ENCODE peak calls at places on chromosomes 2 and 18, in six cellular contexts. N is A549; O is esophagus muscularis mucosa; A is CD8-positive, alpha-beta T cell; Q is lung; G is PC-3. M is an unnamed sample.
A peak's percentile ranks its signal among the peaks of the same experiment; 100 is the strongest.

GRCh38 chr2:234806818-234807217 is 145.0 kb upstream of the SH3BP4 start:
- DNase-seq in N (no peak), O (no peak), A (no peak), Q (no peak), G (no peak), M (no peak)

GRCh38 chr2:10151462-10151861 is 28.9 kb downstream of the RRM2 start:
- DNase-seq in N (no peak), O (no peak), A (no peak), Q (no peak), G (no peak), M (no peak)

GRCh38 chr18:9109523-9109922 is 7.0 kb downstream of the NDUFV2 start:
- DNase-seq in N (no peak), O (no peak), A (no peak), Q (no peak), G (no peak), M (peak; percentile 68)

GRCh38 chr2:177261115-177261779 is 3.3 kb downstream of the NFE2L2 start:
- DNase-seq in N (no peak), O (no peak), A (no peak), Q (no peak), G (no peak), M (no peak)

GRCh38 chr2:235495373-235496238 is 1.8 kb downstream of the AGAP1 start:
- DNase-seq in N (no peak), O (no peak), A (no peak), Q (no peak), G (peak; percentile 38), M (peak; percentile 10)

GRCh38 chr2:227853204-227853629 is 18.2 kb upstream of the DAW1 start:
- DNase-seq in N (peak; percentile 44), O (no peak), A (no peak), Q (peak; percentile 61), G (peak; percentile 85), M (peak; percentile 97)

GRCh38 chr2:3319745-3320566 is 57.7 kb downstream of the EIPR1 start:
- DNase-seq in N (no peak), O (no peak), A (no peak), Q (no peak), G (no peak), M (no peak)

GRCh38 chr2:55033076-55033742 is 17.0 kb downstream of the RTN4 start:
- DNase-seq in N (no peak), O (no peak), A (no peak), Q (no peak), G (no peak), M (no peak)

GRCh38 chr18:79937103-79937860 is 14.2 kb downstream of the SLC66A2 start:
- DNase-seq in N (no peak), O (no peak), A (no peak), Q (no peak), G (no peak), M (no peak)

GRCh38 chr2:232488097-232488711 is 570 bp upstream of the ECEL1 start:
- DNase-seq in N (no peak), O (no peak), A (no peak), Q (no peak), G (no peak), M (no peak)

GRCh38 chr18:67514901-67515540 is 1.5 kb downstream of the DSEL start:
- DNase-seq in N (no peak), O (no peak), A (no peak), Q (no peak), G (peak; percentile 38), M (peak; percentile 38)

GRCh38 chr2:239196474-239197021 is 204.3 kb downstream of the HDAC4 start:
- DNase-seq in N (no peak), O (no peak), A (no peak), Q (no peak), G (no peak), M (no peak)

GRCh38 chr2:132519566-132519965 is 103.0 kb downstream of the GPR39 start:
- DNase-seq in N (no peak), O (peak; percentile 70), A (no peak), Q (no peak), G (no peak), M (no peak)

GRCh38 chr2:141331127-141331526 is 799.7 kb downstream of the LRP1B start:
- DNase-seq in N (peak; percentile 69), O (no peak), A (no peak), Q (no peak), G (peak; percentile 78), M (peak; percentile 91)

GRCh38 chr2:52178845-52179244 is 1146.9 kb upstream of the NRXN1 start:
- DNase-seq in N (no peak), O (no peak), A (no peak), Q (no peak), G (peak; percentile 64), M (no peak)

GRCh38 chr2:99472327-99472960 is 17.4 kb downstream of the REV1 start:
- DNase-seq in N (no peak), O (no peak), A (no peak), Q (no peak), G (peak; percentile 70), M (no peak)

GRCh38 chr18:12659904-12660605 is 2.1 kb upstream of the SPIRE1 start:
- DNase-seq in N (peak; percentile 61), O (no peak), A (peak; percentile 31), Q (no peak), G (peak; percentile 85), M (peak; percentile 75)

GRCh38 chr2:150566289-150566688 is 78.8 kb upstream of the RND3 start:
- DNase-seq in N (no peak), O (no peak), A (no peak), Q (no peak), G (no peak), M (no peak)

GRCh38 chr2:10817413-10817812 is 4.8 kb upstream of the PDIA6 start:
- DNase-seq in N (no peak), O (no peak), A (no peak), Q (no peak), G (peak; percentile 51), M (no peak)

GRCh38 chr2:127423476-127423840 is 5.2 kb downstream of the PROC start:
- DNase-seq in N (no peak), O (no peak), A (no peak), Q (peak; percentile 27), G (peak; percentile 30), M (no peak)

GRCh38 chr18:10152475-10152874 is 238.7 kb downstream of the VAPA start:
- DNase-seq in N (no peak), O (peak; percentile 55), A (no peak), Q (no peak), G (no peak), M (no peak)

GRCh38 chr18:40413160-40413559 is 1541.9 kb upstream of the PIK3C3 start:
- DNase-seq in N (peak; percentile 0), O (no peak), A (no peak), Q (no peak), G (peak; percentile 48), M (peak; percentile 37)

GRCh38 chr2:119197529-119198266 is 25.9 kb upstream of the STEAP3 start:
- DNase-seq in N (no peak), O (no peak), A (no peak), Q (no peak), G (no peak), M (no peak)

DNA sequence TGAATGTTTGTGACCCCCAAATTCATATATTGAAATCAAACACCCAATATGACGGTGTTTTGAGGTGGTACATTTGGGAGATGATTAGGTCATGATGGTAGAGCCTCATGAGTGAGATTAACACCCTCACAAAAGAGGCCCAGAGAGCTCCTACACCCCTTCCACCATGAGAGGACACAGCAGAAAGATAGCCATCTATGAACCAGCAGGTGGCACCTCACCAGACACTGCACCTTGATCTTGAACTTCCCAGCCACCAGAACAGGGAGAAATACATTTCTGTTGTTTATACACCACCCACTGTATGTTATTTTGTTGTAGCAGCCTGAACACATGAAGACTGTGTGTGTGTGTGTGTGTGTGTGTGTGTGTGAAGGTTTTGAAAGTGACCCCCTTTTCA is 58.1 kb downstream of the ST3GAL5 start:
- DNase-seq in N (peak; percentile 34), O (peak; percentile 4), A (no peak), Q (no peak), G (no peak), M (no peak)
- TF ChIP-seq CTCF in N (peak; percentile 23), O (no peak), A (peak; percentile 15), Q (no peak), G (peak; percentile 40), M (peak; percentile 17)

GRCh38 chr18:56890632-56891031 is 239.5 kb downstream of the WDR7 start:
- DNase-seq in N (peak; percentile 57), O (no peak), A (no peak), Q (no peak), G (peak; percentile 88), M (peak; percentile 90)
- H3K4me3 ChIP-seq in N (no peak overlapping the region), O (no peak overlapping the region), A (no peak overlapping the region), Q (no peak overlapping the region), G (peak overlapping the region; percentile 18), M (no peak overlapping the region)

DNA sequence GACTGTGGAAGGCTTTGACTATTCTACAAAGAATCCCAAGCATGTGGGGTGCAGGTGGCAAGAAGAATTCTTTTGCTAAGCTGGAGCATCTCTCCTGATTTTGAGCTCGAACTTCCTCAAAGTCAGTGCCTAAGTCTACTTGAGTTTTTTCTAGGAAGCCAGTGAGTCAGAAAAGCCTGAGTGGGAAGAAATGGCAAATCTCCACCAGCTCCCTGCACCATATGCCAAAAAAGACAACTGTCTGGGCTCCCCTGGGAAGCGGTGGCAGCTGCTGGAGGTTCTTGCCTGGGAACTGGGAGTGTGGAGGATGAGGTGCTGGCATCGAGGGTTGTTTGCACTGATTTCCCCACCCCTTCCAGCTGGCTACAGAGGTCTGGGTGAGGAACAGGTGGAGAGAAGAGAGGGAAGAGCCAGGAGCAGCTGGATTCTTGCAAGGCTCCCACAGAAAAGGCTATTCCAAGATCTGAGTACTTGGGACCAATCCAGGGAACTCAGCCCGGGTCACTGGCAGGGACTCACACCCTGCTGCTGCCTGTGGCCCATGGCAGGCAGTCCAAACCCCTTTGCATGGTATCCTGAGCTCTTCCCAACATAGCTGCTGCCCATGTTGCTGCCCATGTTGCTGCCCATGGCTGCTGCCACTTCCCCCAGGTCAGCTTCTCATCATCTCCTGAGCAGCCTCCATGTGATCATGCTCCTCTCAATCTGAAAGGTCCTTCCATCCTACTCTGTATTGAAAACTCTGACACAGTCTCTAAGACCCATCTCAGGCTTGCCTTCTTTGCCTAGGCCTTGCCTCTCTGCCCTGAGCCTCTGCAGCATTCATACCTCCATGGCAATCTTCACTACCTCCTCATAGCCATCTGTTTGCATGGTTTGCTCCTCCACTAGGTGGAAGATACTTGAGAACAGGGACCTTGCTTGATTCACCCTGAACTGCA is 128.3 kb upstream of the SPATS2L start:
- DNase-seq in N (peak; percentile 7), O (no peak), A (no peak), Q (no peak), G (no peak), M (peak; percentile 65)
- TF ChIP-seq CTCF in N (no peak), O (no peak), A (no peak), Q (no peak), G (no peak), M (no peak)

GRCh38 chr2:129205766-129206165 is 773.7 kb upstream of the RAB6C start:
- DNase-seq in N (no peak), O (peak; percentile 57), A (no peak), Q (no peak), G (no peak), M (no peak)

GRCh38 chr2:129201636-129202035 is 777.8 kb upstream of the RAB6C start:
- DNase-seq in N (no peak), O (no peak), A (no peak), Q (no peak), G (no peak), M (no peak)

GRCh38 chr2:129199501-129199900 is 780.0 kb upstream of the RAB6C start:
- DNase-seq in N (no peak), O (no peak), A (no peak), Q (no peak), G (no peak), M (no peak)

DNA sequence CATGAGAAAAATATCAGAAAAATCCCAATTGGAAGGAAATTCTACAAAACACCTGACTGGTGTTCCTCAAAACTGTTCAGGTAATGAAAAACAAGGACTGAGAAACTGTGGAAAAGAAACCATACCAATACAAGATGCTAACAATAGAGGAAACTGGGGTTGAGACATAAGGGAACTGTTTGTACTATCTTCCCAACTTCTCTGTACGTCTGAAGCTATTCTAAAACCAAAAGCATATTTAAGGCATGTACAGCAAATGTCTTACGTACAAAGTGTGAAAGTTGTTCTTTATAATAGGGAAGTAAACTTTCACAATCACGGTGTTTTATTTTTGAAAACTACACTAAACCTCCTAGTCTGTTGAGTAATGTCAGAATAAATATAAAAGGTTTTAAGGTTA is 776.2 kb upstream of the RAB6C start:
- DNase-seq in N (no peak), O (no peak), A (no peak), Q (no peak), G (no peak), M (no peak)
- H3K4me3 ChIP-seq in N (no peak overlapping the region), O (no peak overlapping the region), A (no peak overlapping the region), Q (no peak overlapping the region), G (no peak overlapping the region), M (no peak overlapping the region)